ENCODE peak calls at places on chromosomes 11 and 22, in nine cellular contexts. F is sigmoid colon, K is HepG2, A is prostate gland, S is suprapubic skin, G is stomach, V is HCT116, I is K562, Q is H1. X is an unnamed sample. For H3K27me3 and H3K9me3, the result is how much of the 10 kb centered on the place peaks cover.

GRCh38 chr11:65452806-65453490 is 30.4 kb downstream of the NEAT1 start:
- DNase-seq in F (no peak), K (no peak), A (no peak), S (peak), G (no peak), V (no peak), I (no peak), Q (no peak), X (no peak)

GRCh38 chr11:111942826-111943225 is 5.7 kb downstream of the DIXDC1 start:
- DNase-seq in F (no peak), K (no peak), A (no peak), S (no peak), G (no peak), V (no peak), I (no peak), Q (no peak), X (no peak)

GRCh38 chr11:252666-253065 is 15.9 kb downstream of the PSMD13 start:
- DNase-seq in F (no peak), K (no peak), A (no peak), S (no peak), G (no peak), V (no peak), I (no peak), Q (no peak), X (no peak)

GRCh38 chr11:78200553-78200952 is 11.8 kb downstream of the USP35 start:
- DNase-seq in F (no peak), K (no peak), A (no peak), S (no peak), G (no peak), V (no peak), I (no peak), Q (no peak), X (no peak)

GRCh38 chr22:23700706-23701105 is 9.9 kb downstream of the RGL4 start:
- DNase-seq in F (no peak), K (peak), A (no peak), S (no peak), G (no peak), V (no peak), I (no peak), Q (no peak), X (no peak)

GRCh38 chr11:69115586-69116560 is 39.9 kb upstream of the SMIM38 start:
- DNase-seq in F (no peak), K (no peak), A (peak), S (no peak), G (peak), V (no peak), I (no peak), Q (no peak), X (peak)

GRCh38 chr11:124307093-124307492 is 6.7 kb downstream of the OR8D1 start:
- DNase-seq in F (no peak), K (no peak), A (no peak), S (no peak), G (no peak), V (no peak), I (no peak), Q (no peak), X (no peak)

GRCh38 chr11:73760066-73760679 is 701 bp downstream of the RAB6A start:
- DNase-seq in F (peak), K (no peak), A (peak), S (peak), G (peak), V (no peak), I (peak), Q (no peak), X (peak)

GRCh38 chr11:77090373-77091111 is 12.1 kb upstream of the OMP start:
- DNase-seq in F (peak), K (no peak), A (no peak), S (peak), G (no peak), V (no peak), I (no peak), Q (no peak), X (peak)

GRCh38 chr11:124669193-124669592 is 4.3 kb downstream of the SIAE start:
- DNase-seq in F (no peak), K (peak), A (peak), S (no peak), G (peak), V (peak), I (peak), Q (no peak), X (peak)

GRCh38 chr11:31643831-31644230 is 134.3 kb downstream of the ELP4 start:
- DNase-seq in F (no peak), K (no peak), A (no peak), S (no peak), G (no peak), V (no peak), I (no peak), Q (no peak), X (no peak)

GRCh38 chr22:24402460-24403192 is 24.8 kb upstream of the ADORA2A start:
- DNase-seq in F (peak), K (peak), A (peak), S (peak), G (peak), V (peak), I (no peak), Q (no peak), X (peak)

GRCh38 chr11:130467116-130467990 is 18.9 kb downstream of the ADAMTS15 start:
- DNase-seq in F (no peak), K (no peak), A (no peak), S (no peak), G (no peak), V (no peak), I (no peak), Q (no peak), X (no peak)

GRCh38 chr11:67195971-67196418 is 70.3 kb upstream of the GRK2 start:
- DNase-seq in F (no peak), K (peak), A (no peak), S (no peak), G (no peak), V (no peak), I (no peak), Q (no peak), X (peak)

DNA sequence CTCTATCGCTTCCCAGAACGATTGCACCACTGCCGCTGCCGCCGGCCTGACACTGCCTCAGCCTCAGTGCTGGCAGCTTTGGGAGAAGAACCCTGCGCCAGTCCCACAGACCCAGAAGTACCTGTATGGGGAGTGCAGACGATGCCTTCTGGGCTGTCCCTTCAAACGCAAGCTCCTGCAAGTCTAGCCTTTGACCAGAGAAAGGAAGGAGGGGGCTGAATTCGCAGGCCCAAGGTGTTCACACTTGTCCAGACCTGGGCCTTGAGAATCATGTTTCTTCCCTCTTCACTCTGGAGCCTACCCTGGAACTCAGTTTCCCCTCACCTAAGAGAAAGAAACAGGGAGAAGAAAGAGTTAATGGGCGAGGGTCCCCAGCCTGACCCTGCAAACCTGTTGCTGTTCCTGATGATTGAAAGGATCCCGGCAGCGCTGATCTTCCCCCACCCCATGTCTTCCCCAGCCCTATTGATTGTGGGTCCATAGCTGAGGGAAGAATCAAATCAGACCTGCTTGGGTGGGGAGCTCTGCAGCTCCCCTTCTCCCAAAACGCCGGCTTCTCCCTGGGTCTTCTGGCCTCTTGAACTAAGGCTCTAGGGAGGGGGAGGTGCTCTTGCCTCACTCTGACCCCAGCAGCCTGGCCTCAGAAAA is 786 bp upstream of the MCAM start:
- DNase-seq in F (no peak), K (no peak), A (no peak), S (no peak), G (no peak), V (no peak), I (no peak), Q (no peak), X (no peak)
- H3K27me3 ChIP-seq in F (under half), K (under half), A (under half), S (under half), G (under half), V (under half), I (under half), Q (under half), X (half or more)

DNA sequence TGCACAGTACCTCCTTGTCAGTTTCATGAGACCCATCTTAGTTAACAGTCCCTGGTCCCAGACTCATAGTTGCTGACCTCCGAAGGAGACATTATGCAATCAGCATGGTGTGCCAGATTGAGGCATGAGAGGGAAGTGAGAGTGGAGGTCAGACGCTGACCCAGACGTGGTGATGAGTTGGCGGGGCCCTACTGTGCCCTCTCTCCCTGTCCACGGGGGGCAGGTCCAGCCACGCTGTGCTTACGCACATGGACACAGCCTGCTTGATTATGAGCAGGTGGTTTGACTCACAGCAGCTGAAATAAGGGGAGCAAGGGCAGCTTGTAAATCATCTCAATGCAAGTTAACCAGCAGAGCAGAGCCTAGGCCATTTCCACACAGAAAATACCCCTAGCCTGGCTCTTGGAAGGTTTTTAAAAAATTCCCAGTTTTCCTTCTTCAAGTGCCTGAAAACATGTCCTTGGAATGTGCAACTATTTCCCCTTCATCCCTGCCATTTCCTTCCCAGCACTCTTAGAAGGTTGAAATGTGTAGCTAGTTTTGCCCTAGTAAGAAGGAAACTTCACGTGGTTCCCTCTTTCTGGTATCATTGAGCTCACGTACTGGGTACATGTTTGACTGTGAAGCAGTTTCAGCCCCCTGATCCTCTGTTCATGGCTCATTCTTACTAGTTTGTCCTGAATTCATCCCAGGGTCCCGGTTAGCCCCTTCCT is 122.6 kb upstream of the SORL1-AS1 start:
- DNase-seq in F (peak), K (no peak), A (no peak), S (peak), G (peak), V (no peak), I (no peak), Q (no peak), X (peak)
- TF ChIP-seq POLR2AphosphoS5 in F (peak), K (no peak), A (peak), S (no peak), G (no peak), V (no peak), I (no peak), Q (no peak), X (peak)

GRCh38 chr22:47393191-47393590 is 630.7 kb downstream of the TBC1D22A start:
- DNase-seq in F (peak), K (no peak), A (no peak), S (peak), G (no peak), V (no peak), I (no peak), Q (no peak), X (no peak)
- H3K9me3 ChIP-seq in F (under half), K (under half), A (under half), S (under half), G (under half), V (under half), I (under half), Q (half or more), X (under half)

DNA sequence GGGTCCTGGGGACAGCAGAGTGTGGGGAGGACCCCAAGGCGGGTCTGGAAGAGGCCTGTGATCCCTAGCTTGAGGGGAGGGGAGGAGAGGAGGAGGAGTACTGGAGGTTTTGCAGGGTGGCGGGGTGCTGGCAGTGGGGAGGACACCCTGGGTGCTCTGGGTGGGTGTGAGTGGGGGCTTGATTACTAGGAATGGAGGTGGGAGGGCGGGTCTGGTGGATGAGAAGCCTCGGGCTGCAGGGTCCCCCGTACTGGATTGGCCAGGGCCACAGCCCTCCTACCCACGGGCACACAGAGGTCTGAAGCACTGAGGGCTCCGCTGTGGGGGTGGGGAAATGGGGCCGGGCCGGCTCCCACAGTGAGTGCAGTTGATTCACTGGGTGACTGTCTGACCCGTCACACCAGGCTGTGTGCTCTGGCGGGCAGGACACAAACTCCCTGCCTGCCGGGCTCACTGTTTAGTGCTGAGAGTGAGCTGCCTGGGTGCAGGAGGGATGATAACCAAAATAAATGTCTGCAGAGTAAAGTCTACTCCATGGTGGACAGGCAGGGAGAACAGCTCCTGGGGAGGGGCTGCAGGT is 114.2 kb downstream of the CACNA1I start:
- DNase-seq in F (no peak), K (no peak), A (no peak), S (no peak), G (no peak), V (no peak), I (no peak), Q (no peak), X (no peak)
- H3K27me3 ChIP-seq in F (half or more), K (under half), A (under half), S (half or more), G (under half), V (under half), I (under half), Q (under half), X (half or more)

GRCh38 chr11:119405986-119406385 is 17.0 kb downstream of the THY1 start:
- DNase-seq in F (no peak), K (no peak), A (no peak), S (no peak), G (no peak), V (no peak), I (no peak), Q (no peak), X (no peak)
- TF ChIP-seq POLR2AphosphoS5 in F (no peak), K (no peak), A (no peak), S (no peak), G (no peak), V (no peak), I (no peak), Q (no peak), X (no peak)

GRCh38 chr22:47406896-47407295 is 644.4 kb downstream of the TBC1D22A start:
- DNase-seq in F (no peak), K (no peak), A (no peak), S (no peak), G (no peak), V (no peak), I (no peak), Q (no peak), X (no peak)
- H3K9me3 ChIP-seq in F (under half), K (under half), A (under half), S (under half), G (under half), V (under half), I (under half), Q (half or more), X (under half)